ENCODE peak calls at places on chromosomes 6 and 20, in seven cellular contexts. O is gastrocnemius medialis, H is lower leg skin, Z is right lobe of liver, K is prostate gland, A is fibroblast of lung, P is mammary epithelial cell. V is an unnamed sample.

GRCh38 chr20:22679197-22679596 is 94.8 kb upstream of the FOXA2 start:
- DNase-seq in O (no peak), H (no peak), Z (no peak), K (no peak), A (no peak), P (no peak), V (no peak)

GRCh38 chr6:43695078-43695966 is 7.7 kb upstream of the MRPS18A start:
- DNase-seq in O (no peak), H (no peak), Z (no peak), K (no peak), A (no peak), P (no peak), V (peak; percentile 90)

GRCh38 chr20:63042448-63043071 is 35.8 kb upstream of the BHLHE23 start:
- DNase-seq in O (no peak), H (no peak), Z (no peak), K (no peak), A (no peak), P (no peak), V (peak; percentile 27)

GRCh38 chr20:35523298-35523888 is 6.1 kb downstream of the C20orf173 start:
- DNase-seq in O (no peak), H (no peak), Z (no peak), K (no peak), A (no peak), P (peak; percentile 23), V (no peak)

GRCh38 chr20:19758888-19759331 is 852 bp downstream of the RIN2 start:
- DNase-seq in O (peak; percentile 57), H (peak; percentile 96), Z (peak; percentile 77), K (peak; percentile 66), A (peak; percentile 31), P (peak; percentile 21), V (peak; percentile 79)

GRCh38 chr6:46925563-46926253 is 4.0 kb upstream of the ADGRF5 start:
- DNase-seq in O (no peak), H (no peak), Z (no peak), K (no peak), A (peak; percentile 93), P (peak; percentile 71), V (no peak)

GRCh38 chr20:51420111-51420510 is 122.4 kb downstream of the NFATC2 start:
- DNase-seq in O (no peak), H (no peak), Z (no peak), K (no peak), A (peak; percentile 23), P (peak; percentile 60), V (no peak)

GRCh38 chr20:21184810-21185209 is 58.9 kb downstream of the KIZ start:
- DNase-seq in O (no peak), H (no peak), Z (no peak), K (no peak), A (peak; percentile 18), P (peak; percentile 64), V (no peak)

GRCh38 chr6:44561832-44562496 is 174.5 kb downstream of the CDC5L start:
- DNase-seq in O (no peak), H (no peak), Z (no peak), K (no peak), A (no peak), P (no peak), V (no peak)

GRCh38 chr6:137982418-137983189 is 115.5 kb downstream of the TNFAIP3 start:
- DNase-seq in O (no peak), H (no peak), Z (no peak), K (no peak), A (no peak), P (no peak), V (no peak)

GRCh38 chr6:144248003-144248402 is 37.1 kb upstream of the UTRN start:
- DNase-seq in O (no peak), H (no peak), Z (no peak), K (no peak), A (peak; percentile 50), P (no peak), V (no peak)

GRCh38 chr6:42627044-42627443 is 63.2 kb downstream of the UBR2 start:
- DNase-seq in O (no peak), H (no peak), Z (no peak), K (no peak), A (no peak), P (no peak), V (no peak)

GRCh38 chr20:37680420-37680819 is 13.4 kb upstream of the CTNNBL1 start:
- DNase-seq in O (no peak), H (no peak), Z (no peak), K (no peak), A (peak; percentile 8), P (peak; percentile 26), V (no peak)

GRCh38 chr20:63310265-63310971 is 17.4 kb downstream of the COL20A1 start:
- DNase-seq in O (no peak), H (no peak), Z (no peak), K (no peak), A (no peak), P (no peak), V (no peak)

GRCh38 chr6:139231206-139231605 is 60.6 kb downstream of the TXLNB start:
- DNase-seq in O (no peak), H (no peak), Z (no peak), K (no peak), A (peak; percentile 60), P (no peak), V (no peak)

GRCh38 chr6:26216886-26217713 is 129.9 kb downstream of the HFE start:
- DNase-seq in O (no peak), H (peak; percentile 95), Z (peak; percentile 81), K (peak; percentile 82), A (peak; percentile 90), P (no peak), V (peak; percentile 93)

GRCh38 chr6:113184736-113185135 is 672.4 kb upstream of the MARCKS start:
- DNase-seq in O (no peak), H (no peak), Z (no peak), K (no peak), A (peak; percentile 28), P (no peak), V (no peak)

GRCh38 chr20:53960586-53961386 is 109.6 kb downstream of the BCAS1 start:
- DNase-seq in O (no peak), H (no peak), Z (no peak), K (no peak), A (peak; percentile 64), P (no peak), V (no peak)

GRCh38 chr20:46215913-46216707 is 92.2 kb downstream of the CDH22 start:
- DNase-seq in O (peak; percentile 29), H (no peak), Z (no peak), K (no peak), A (peak; percentile 59), P (no peak), V (no peak)

GRCh38 chr6:73985891-73986290 is 289.9 kb downstream of the CD109 start:
- DNase-seq in O (no peak), H (no peak), Z (no peak), K (no peak), A (peak; percentile 19), P (peak; percentile 45), V (no peak)

GRCh38 chr6:73085362-73085975 is 139.8 kb downstream of the KHDC1L start:
- DNase-seq in O (no peak), H (no peak), Z (no peak), K (no peak), A (peak; percentile 54), P (no peak), V (no peak)

GRCh38 chr6:97405818-97406409 is 122.9 kb upstream of the MMS22L start:
- DNase-seq in O (no peak), H (no peak), Z (no peak), K (no peak), A (no peak), P (no peak), V (no peak)

GRCh38 chr6:2518029-2518428 is 232.7 kb downstream of the MYLK4 start:
- DNase-seq in O (no peak), H (no peak), Z (no peak), K (no peak), A (no peak), P (no peak), V (no peak)

GRCh38 chr6:124066995-124067552 is 263.4 kb downstream of the NKAIN2 start:
- DNase-seq in O (peak; percentile 17), H (no peak), Z (no peak), K (no peak), A (no peak), P (no peak), V (no peak)

GRCh38 chr20:61695741-61696140 is 369.9 kb downstream of the TAF4 start:
- DNase-seq in O (no peak), H (no peak), Z (no peak), K (no peak), A (no peak), P (no peak), V (peak; percentile 3)

GRCh38 chr6:30790734-30791383 is 46.5 kb upstream of the IER3 start:
- DNase-seq in O (no peak), H (no peak), Z (no peak), K (no peak), A (no peak), P (no peak), V (no peak)
- TF ChIP-seq CTCF in O (no peak), H (no peak), Z (no peak), K (no peak), A (no peak), P (no peak), V (no peak)

DNA sequence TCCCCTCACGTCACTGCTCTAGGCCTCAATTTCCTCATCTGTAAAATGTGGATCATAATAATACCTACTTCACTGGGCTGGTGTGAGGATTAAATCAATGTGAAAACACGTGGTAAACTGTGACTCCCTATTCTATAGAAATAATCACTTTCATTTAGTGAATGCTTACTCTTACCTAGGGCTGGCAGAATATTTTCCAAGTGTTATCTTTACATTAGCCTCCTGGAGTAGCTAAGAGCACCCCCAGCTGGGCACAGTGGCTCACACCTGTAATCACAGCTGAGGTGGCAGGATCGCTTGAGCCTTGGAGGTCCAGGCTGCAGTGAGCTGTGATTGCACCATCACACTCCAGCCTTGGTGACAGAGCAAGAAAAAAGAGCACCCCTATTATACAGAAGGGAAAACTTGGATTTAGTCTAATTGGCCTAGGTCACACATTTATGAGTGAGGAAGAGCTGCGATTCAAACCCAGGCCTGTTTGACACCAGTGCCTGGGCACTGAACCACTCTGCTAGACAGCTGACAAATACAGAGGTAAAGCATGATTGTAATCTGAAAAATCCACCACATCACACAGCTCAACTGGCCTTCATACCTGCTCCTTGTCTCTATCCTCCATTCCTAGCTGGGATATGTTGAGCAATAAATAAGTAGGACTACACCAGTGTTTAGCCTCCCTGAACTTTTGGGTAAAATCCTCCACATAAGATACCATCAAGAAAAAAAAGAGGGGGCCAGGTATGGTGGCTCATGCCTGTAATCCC is 1.4 kb upstream of the SNTA1 start:
- DNase-seq in O (peak; percentile 32), H (no peak), Z (no peak), K (no peak), A (no peak), P (no peak), V (peak; percentile 41)
- TF ChIP-seq CTCF in O (peak; percentile 64), H (no peak), Z (peak; percentile 40), K (no peak), A (peak; percentile 38), P (peak; percentile 13), V (no peak)

DNA sequence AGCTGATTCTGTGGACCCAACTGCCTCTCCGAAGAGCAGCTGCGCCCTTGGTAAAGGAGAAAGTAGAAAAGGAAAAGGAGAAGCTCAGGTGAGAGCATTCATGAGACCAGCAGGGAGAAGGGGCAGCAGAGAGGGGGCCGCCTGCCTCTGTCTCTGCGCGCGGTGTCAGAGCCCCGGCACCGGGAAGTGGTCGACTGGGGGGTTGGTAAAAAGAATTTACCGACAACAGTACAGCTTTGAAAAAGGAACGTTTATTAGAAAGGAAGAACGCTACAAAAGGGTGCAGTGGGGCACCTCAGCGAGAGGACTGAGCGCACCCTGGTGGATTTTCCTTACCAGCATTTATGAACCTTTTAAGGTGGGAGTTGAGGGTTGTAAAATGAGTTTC is 61.9 kb downstream of the GPR6 start:
- DNase-seq in O (no peak), H (peak; percentile 78), Z (no peak), K (no peak), A (peak; percentile 12), P (peak; percentile 15), V (peak; percentile 47)
- TF ChIP-seq CTCF in O (no peak), H (no peak), Z (peak; percentile 34), K (no peak), A (peak; percentile 48), P (no peak), V (no peak)

GRCh38 chr20:672975-673604 is 2.5 kb downstream of the SCRT2 start:
- DNase-seq in O (no peak), H (no peak), Z (no peak), K (no peak), A (no peak), P (no peak), V (no peak)
- TF ChIP-seq CTCF in O (no peak), H (no peak), Z (peak; percentile 13), K (no peak), A (peak; percentile 22), P (peak; percentile 22), V (no peak)

V was measured in mucosa of descending colon.